ENCODE peak calls at places on chromosomes 1 and 21, in six cellular contexts. D is lower leg skin, I is pancreas, A is HFF-Myc, G is heart right ventricle, S is adrenal gland. P is an unnamed sample.

GRCh38 chr1:177392336-177392735 is 221.6 kb downstream of the BRINP2 start:
- DNase-seq in D (no peak), I (no peak), A (no peak), G (no peak), S (no peak), P (no peak)

GRCh38 chr1:74468982-74469603 is 43.3 kb downstream of the LRRC53 start:
- DNase-seq in D (no peak), I (no peak), A (peak), G (no peak), S (no peak), P (no peak)

GRCh38 chr1:214506972-214507431 is 44.4 kb downstream of the PTPN14 start:
- DNase-seq in D (no peak), I (peak), A (no peak), G (no peak), S (no peak), P (no peak)

GRCh38 chr1:69700770-69701169 is 133.0 kb downstream of the LRRC7 start:
- DNase-seq in D (no peak), I (no peak), A (no peak), G (no peak), S (no peak), P (no peak)

GRCh38 chr1:245516178-245516829 is 361.5 kb downstream of the KIF26B start:
- DNase-seq in D (no peak), I (no peak), A (no peak), G (no peak), S (no peak), P (no peak)

GRCh38 chr1:106879538-106879937 is 176.9 kb upstream of the PRMT6 start:
- DNase-seq in D (no peak), I (peak), A (no peak), G (peak), S (no peak), P (no peak)

GRCh38 chr1:153547560-153548551 is 1.2 kb downstream of the S100A3 start:
- DNase-seq in D (peak), I (no peak), A (no peak), G (no peak), S (no peak), P (no peak)

GRCh38 chr1:162235261-162235780 is 141.3 kb downstream of the SPATA46 start:
- DNase-seq in D (no peak), I (no peak), A (peak), G (no peak), S (peak), P (no peak)

GRCh38 chr21:46211786-46212720 is 16.5 kb downstream of the LSS start:
- DNase-seq in D (peak), I (peak), A (no peak), G (no peak), S (peak), P (no peak)

GRCh38 chr1:150550222-150551048 is 1.2 kb downstream of the ADAMTSL4 start:
- DNase-seq in D (no peak), I (no peak), A (no peak), G (no peak), S (no peak), P (no peak)

GRCh38 chr1:98179159-98179558 is 258.3 kb upstream of the DPYD start:
- DNase-seq in D (no peak), I (no peak), A (no peak), G (no peak), S (no peak), P (no peak)

GRCh38 chr1:100657876-100658715 is 61.4 kb upstream of the VCAM1 start:
- DNase-seq in D (no peak), I (no peak), A (no peak), G (no peak), S (peak), P (no peak)

GRCh38 chr1:91349524-91349923 is 55.1 kb downstream of the HFM1 start:
- DNase-seq in D (no peak), I (no peak), A (no peak), G (no peak), S (no peak), P (no peak)

GRCh38 chr1:4203501-4203900 is 303.4 kb upstream of the C1orf174 start:
- DNase-seq in D (no peak), I (no peak), A (no peak), G (no peak), S (no peak), P (no peak)

GRCh38 chr1:95888877-95889799 is 655.1 kb downstream of the RWDD3 start:
- DNase-seq in D (no peak), I (no peak), A (no peak), G (no peak), S (no peak), P (no peak)

GRCh38 chr1:201448981-201449380 is 20.0 kb downstream of the PHLDA3 start:
- DNase-seq in D (no peak), I (no peak), A (no peak), G (peak), S (no peak), P (no peak)

GRCh38 chr1:64745181-64745985 is 508 bp downstream of the RAVER2 start:
- DNase-seq in D (peak), I (peak), A (peak), G (no peak), S (peak), P (peak)

GRCh38 chr21:41361053-41361785 is 608 bp upstream of the MX2 start:
- DNase-seq in D (peak), I (no peak), A (no peak), G (no peak), S (no peak), P (no peak)
- H3K4me3 ChIP-seq in D (no peak), I (no peak), A (peak), G (peak), S (no peak), P (no peak)

GRCh38 chr1:156172696-156173470 is 19.5 kb downstream of the SEMA4A start:
- DNase-seq in D (no peak), I (no peak), A (no peak), G (no peak), S (no peak), P (no peak)
- TF ChIP-seq CTCF in D (no peak), I (no peak), A (no peak), G (no peak), S (no peak), P (no peak)

GRCh38 chr1:58849556-58849955 is 65.7 kb upstream of the JUN start:
- DNase-seq in D (no peak), I (no peak), A (no peak), G (no peak), S (no peak), P (no peak)
- H3K4me3 ChIP-seq in D (no peak), I (no peak), A (no peak), G (no peak), S (no peak), P (no peak)

GRCh38 chr1:200301152-200301551 is 108.7 kb downstream of the ZNF281 start:
- DNase-seq in D (no peak), I (no peak), A (no peak), G (no peak), S (no peak), P (no peak)

GRCh38 chr1:200302893-200303250 is 107.0 kb downstream of the ZNF281 start:
- DNase-seq in D (no peak), I (peak), A (no peak), G (peak), S (no peak), P (no peak)

GRCh38 chr1:200304146-200304545 is 105.7 kb downstream of the ZNF281 start:
- DNase-seq in D (no peak), I (no peak), A (no peak), G (no peak), S (no peak), P (no peak)

GRCh38 chr1:200299571-200299970 is 110.3 kb downstream of the ZNF281 start:
- DNase-seq in D (no peak), I (no peak), A (no peak), G (no peak), S (no peak), P (no peak)

DNA sequence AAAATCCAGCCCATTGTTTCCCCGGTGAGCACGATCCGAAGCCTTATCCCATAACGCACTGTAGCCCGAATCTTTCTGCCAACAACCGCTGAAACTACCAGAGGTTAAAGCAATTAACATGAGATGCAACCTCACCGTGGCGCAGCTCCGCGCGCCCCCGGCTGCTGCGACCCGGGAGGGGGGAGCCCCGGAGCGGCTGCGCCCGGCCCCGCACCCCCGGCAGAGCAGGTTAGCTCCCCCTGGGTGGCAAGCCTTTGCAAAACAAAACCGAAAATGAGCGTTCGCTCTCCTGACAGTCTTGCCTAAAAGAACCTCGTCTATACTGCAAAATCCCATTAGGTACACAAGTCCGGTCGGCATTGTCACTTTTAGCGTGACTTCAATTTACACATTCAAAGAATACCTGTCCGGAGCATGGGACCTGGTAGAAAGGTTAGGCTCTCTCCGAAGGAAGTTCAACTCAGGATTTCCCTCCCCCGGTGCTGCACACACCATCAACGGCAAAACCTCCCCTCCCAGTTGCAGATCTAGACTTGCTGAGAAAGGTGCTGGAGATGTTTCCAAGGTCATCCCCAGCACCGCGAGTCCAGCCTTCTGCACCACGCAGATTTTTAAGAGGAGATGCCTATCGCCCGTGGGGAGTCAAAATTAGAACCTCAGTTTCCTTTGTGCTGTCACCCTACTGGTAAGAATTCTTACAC is 107.5 kb downstream of the ZNF281 start:
- DNase-seq in D (no peak), I (peak), A (no peak), G (peak), S (no peak), P (peak)
- TF ChIP-seq CTCF in D (no peak), I (no peak), A (no peak), G (peak), S (no peak), P (peak)

GRCh38 chr1:21509351-21510112 is at the start of gene ALPL:
- DNase-seq in D (no peak), I (no peak), A (no peak), G (peak), S (no peak), P (no peak)

GRCh38 chr1:21508580-21509350 is 458 bp upstream of the ALPL start:
- DNase-seq in D (no peak), I (peak), A (no peak), G (peak), S (peak), P (peak)

GRCh38 chr1:21506804-21507203 is 2.4 kb upstream of the ALPL start:
- DNase-seq in D (no peak), I (no peak), A (no peak), G (no peak), S (no peak), P (no peak)

GRCh38 chr1:21510113-21510493 is 880 bp downstream of the ALPL start:
- DNase-seq in D (no peak), I (no peak), A (no peak), G (no peak), S (no peak), P (no peak)

GRCh38 chr1:21507511-21508270 is 1.5 kb upstream of the ALPL start:
- DNase-seq in D (no peak), I (no peak), A (no peak), G (no peak), S (no peak), P (no peak)
- H3K4me3 ChIP-seq in D (no peak), I (no peak), A (no peak), G (no peak), S (no peak), P (no peak)

GRCh38 chr1:109351457-109351856 is 44.6 kb upstream of the MYBPHL start:
- DNase-seq in D (no peak), I (no peak), A (no peak), G (no peak), S (no peak), P (no peak)
- TF ChIP-seq CTCF in D (no peak), I (no peak), A (no peak), G (no peak), S (no peak), P (no peak)

GRCh38 chr1:206508130-206508884 is 976 bp downstream of the RASSF5 start:
- DNase-seq in D (no peak), I (no peak), A (no peak), G (no peak), S (no peak), P (no peak)
- H3K4me3 ChIP-seq in D (peak), I (peak), A (peak), G (peak), S (no peak), P (peak)

GRCh38 chr21:36757246-36757645 is 58.3 kb downstream of the SIM2 start:
- DNase-seq in D (peak), I (no peak), A (no peak), G (no peak), S (no peak), P (no peak)
- TF ChIP-seq CTCF in D (no peak), I (no peak), A (no peak), G (no peak), S (no peak), P (no peak)

DNA sequence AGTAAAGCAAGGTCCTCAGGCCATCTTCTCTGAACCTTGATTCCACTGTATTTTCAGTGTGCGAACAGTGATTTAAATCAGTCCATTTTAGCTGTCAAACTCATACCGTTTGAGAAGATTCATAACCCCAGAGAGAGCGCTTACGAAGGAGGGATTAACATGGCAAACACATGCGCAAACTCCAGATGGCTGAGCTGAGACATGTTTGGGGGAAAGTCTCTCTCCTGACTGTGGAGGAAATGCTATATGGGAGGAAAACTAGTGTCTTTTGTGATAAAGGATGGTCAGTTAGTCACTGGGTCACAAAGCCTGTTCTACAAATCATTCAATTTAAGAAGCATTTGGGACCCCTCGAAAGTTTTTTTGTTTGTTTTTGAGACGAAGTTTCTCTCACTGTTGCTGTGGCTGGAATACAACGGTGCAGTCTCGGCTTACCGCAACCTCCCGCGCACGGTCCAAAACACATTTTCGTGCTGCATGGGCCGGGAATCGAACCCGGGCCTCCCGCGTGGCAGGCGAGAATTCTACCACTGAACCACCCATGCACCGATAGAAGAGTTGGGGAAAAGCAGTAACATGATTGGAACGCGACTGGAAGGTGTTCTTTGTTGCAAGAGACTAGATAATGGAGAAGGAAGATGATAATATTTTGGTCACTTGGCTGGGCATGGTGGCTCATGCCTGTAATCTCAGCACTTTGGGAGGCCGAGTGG is 58.4 kb upstream of the CXADR start:
- DNase-seq in D (peak), I (no peak), A (peak), G (no peak), S (peak), P (peak)
- H3K4me3 ChIP-seq in D (no peak), I (no peak), A (peak), G (no peak), S (no peak), P (no peak)

GRCh38 chr21:32096411-32096810 is 182.4 kb downstream of the MIS18A start:
- DNase-seq in D (no peak), I (no peak), A (no peak), G (peak), S (no peak), P (no peak)
- TF ChIP-seq CTCF in D (no peak), I (no peak), A (peak), G (peak), S (peak), P (peak)